ENCODE peak calls at places on chromosome 19, in five cellular contexts. One of them, this sample, is unnamed.

GRCh38 chr19:33434886-33435705 is 61.6 kb downstream of the CEBPG start:
- DNase-seq in ascending aorta: no peak
- DNase-seq in thoracic aorta: no peak
- DNase-seq in H1: no peak
- DNase-seq in right lobe of liver: no peak
- DNase-seq in this sample: peak; percentile 75

GRCh38 chr19:10544242-10544752 is 593 bp downstream of the ATG4D start:
- DNase-seq in ascending aorta: no peak
- DNase-seq in thoracic aorta: no peak
- DNase-seq in H1: no peak
- DNase-seq in right lobe of liver: peak; percentile 60
- DNase-seq in this sample: no peak

GRCh38 chr19:43425567-43426392 is 11.1 kb downstream of the TEX101 start:
- DNase-seq in ascending aorta: no peak
- DNase-seq in thoracic aorta: no peak
- DNase-seq in H1: no peak
- DNase-seq in right lobe of liver: peak; percentile 29
- DNase-seq in this sample: no peak

GRCh38 chr19:41425174-41426115 is 1.7 kb downstream of the B3GNT8 start:
- DNase-seq in ascending aorta: no peak
- DNase-seq in thoracic aorta: no peak
- DNase-seq in H1: no peak
- DNase-seq in right lobe of liver: no peak
- DNase-seq in this sample: no peak

GRCh38 chr19:38250821-38251563 is 5.2 kb downstream of the PPP1R14A start:
- DNase-seq in ascending aorta: peak; percentile 91
- DNase-seq in thoracic aorta: peak; percentile 61
- DNase-seq in H1: no peak
- DNase-seq in right lobe of liver: peak; percentile 41
- DNase-seq in this sample: no peak

GRCh38 chr19:44890366-44891015 is 563 bp upstream of the TOMM40 start:
- DNase-seq in ascending aorta: peak; percentile 100
- DNase-seq in thoracic aorta: peak; percentile 86
- DNase-seq in H1: peak; percentile 99
- DNase-seq in right lobe of liver: no peak
- DNase-seq in this sample: peak; percentile 97

GRCh38 chr19:24057144-24057543 is 29.8 kb upstream of the ZNF254 start:
- DNase-seq in ascending aorta: no peak
- DNase-seq in thoracic aorta: no peak
- DNase-seq in H1: no peak
- DNase-seq in right lobe of liver: no peak
- DNase-seq in this sample: no peak

GRCh38 chr19:19109601-19110000 is 28.7 kb downstream of the TMEM161A start:
- DNase-seq in ascending aorta: no peak
- DNase-seq in thoracic aorta: no peak
- DNase-seq in H1: no peak
- DNase-seq in right lobe of liver: no peak
- DNase-seq in this sample: no peak

GRCh38 chr19:38634757-38635482 is 12.5 kb upstream of the ACTN4 start:
- DNase-seq in ascending aorta: peak; percentile 85
- DNase-seq in thoracic aorta: no peak
- DNase-seq in H1: no peak
- DNase-seq in right lobe of liver: peak; percentile 73
- DNase-seq in this sample: peak; percentile 93

GRCh38 chr19:12727745-12728433 is 4.2 kb upstream of the TNPO2 start:
- DNase-seq in ascending aorta: no peak
- DNase-seq in thoracic aorta: no peak
- DNase-seq in H1: no peak
- DNase-seq in right lobe of liver: no peak
- DNase-seq in this sample: no peak

GRCh38 chr19:12733907-12734214 is 623 bp downstream of the TRIR start:
- DNase-seq in ascending aorta: no peak
- DNase-seq in thoracic aorta: no peak
- DNase-seq in H1: no peak
- DNase-seq in right lobe of liver: no peak
- DNase-seq in this sample: no peak

GRCh38 chr19:12730054-12730453 is 4.4 kb downstream of the TRIR start:
- DNase-seq in ascending aorta: no peak
- DNase-seq in thoracic aorta: no peak
- DNase-seq in H1: no peak
- DNase-seq in right lobe of liver: no peak
- DNase-seq in this sample: no peak

GRCh38 chr19:12733369-12733896 is 1.1 kb downstream of the TRIR start:
- DNase-seq in ascending aorta: no peak
- DNase-seq in thoracic aorta: no peak
- DNase-seq in H1: no peak
- DNase-seq in right lobe of liver: peak; percentile 70
- DNase-seq in this sample: no peak

GRCh38 chr19:12731337-12731736 is 3.1 kb downstream of the TRIR start:
- DNase-seq in ascending aorta: no peak
- DNase-seq in thoracic aorta: no peak
- DNase-seq in H1: no peak
- DNase-seq in right lobe of liver: no peak
- DNase-seq in this sample: no peak
- TF ChIP-seq CTCF in ascending aorta: no peak
- TF ChIP-seq CTCF in thoracic aorta: no peak
- TF ChIP-seq CTCF in H1: no peak
- TF ChIP-seq CTCF in right lobe of liver: no peak
- TF ChIP-seq CTCF in this sample: no peak

GRCh38 chr19:53883741-53884140 is 1.7 kb downstream of the PRKCG start:
- DNase-seq in ascending aorta: no peak
- DNase-seq in thoracic aorta: no peak
- DNase-seq in H1: no peak
- DNase-seq in right lobe of liver: no peak
- DNase-seq in this sample: no peak
- H3K27me3 ChIP-seq in ascending aorta: peaks cover 21% of the 10 kb centered on the region
- H3K27me3 ChIP-seq in thoracic aorta: peaks cover 7% of the 10 kb centered on the region
- H3K27me3 ChIP-seq in H1: no peaks in the 10 kb centered on the region
- H3K27me3 ChIP-seq in right lobe of liver: no peaks in the 10 kb centered on the region
- H3K27me3 ChIP-seq in this sample: peaks cover 74% of the 10 kb centered on the region

GRCh38 chr19:1469200-1469935 is 9.6 kb downstream of the C19orf25 start:
- DNase-seq in ascending aorta: no peak
- DNase-seq in thoracic aorta: no peak
- DNase-seq in H1: no peak
- DNase-seq in right lobe of liver: peak; percentile 25
- DNase-seq in this sample: no peak
- H3K4me1 ChIP-seq in ascending aorta: peaks cover 37% of the 10 kb centered on the region
- H3K4me1 ChIP-seq in thoracic aorta: peaks cover 57% of the 10 kb centered on the region
- H3K4me1 ChIP-seq in H1: no peaks in the 10 kb centered on the region
- H3K4me1 ChIP-seq in right lobe of liver: no peaks in the 10 kb centered on the region
- H3K4me1 ChIP-seq in this sample: peaks cover 78% of the 10 kb centered on the region

DNA sequence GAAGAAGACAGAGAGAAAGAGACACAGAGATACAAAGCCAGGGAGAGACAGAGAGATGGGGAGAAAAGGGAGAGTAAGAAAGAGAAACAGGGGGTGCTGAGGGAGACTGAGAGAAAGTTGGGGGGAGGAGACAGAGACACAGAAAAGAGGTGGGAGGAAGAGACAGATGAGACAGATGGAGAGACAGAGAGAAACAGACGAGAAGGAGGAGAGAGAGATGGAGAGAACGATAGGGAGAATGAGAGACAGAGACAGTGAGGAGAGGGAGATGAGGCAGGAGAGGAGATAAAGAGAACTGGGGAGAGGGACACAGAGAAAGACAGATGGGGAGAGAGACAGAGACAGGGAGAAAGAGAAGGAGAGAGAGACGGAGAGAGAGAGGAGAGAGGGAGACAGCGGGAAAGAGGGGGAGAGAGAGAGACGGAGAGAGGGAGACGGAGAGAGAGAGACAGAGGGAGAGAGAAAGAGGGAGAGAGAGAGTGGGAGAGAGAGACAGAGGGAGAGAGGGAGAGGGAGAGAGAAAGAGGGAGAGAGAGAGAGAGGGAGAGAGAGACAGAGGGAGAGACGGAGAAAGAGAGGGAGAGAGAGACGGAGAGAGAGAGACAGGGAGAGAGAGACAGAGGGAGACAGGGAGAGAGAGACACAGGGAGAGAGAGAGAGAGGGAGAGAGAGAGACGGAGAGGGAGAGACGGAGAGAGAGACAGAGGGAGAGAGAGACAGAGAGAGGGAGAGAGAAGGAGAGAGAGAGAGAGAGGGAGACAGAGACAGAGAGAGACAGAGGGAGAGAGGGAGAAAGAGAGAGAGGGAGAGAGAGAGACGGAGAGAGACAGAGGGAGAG is 12.6 kb downstream of the JOSD2 start:
- DNase-seq in ascending aorta: no peak
- DNase-seq in thoracic aorta: no peak
- DNase-seq in H1: no peak
- DNase-seq in right lobe of liver: no peak
- DNase-seq in this sample: no peak
- TF ChIP-seq CTCF in ascending aorta: no peak
- TF ChIP-seq CTCF in thoracic aorta: no peak
- TF ChIP-seq CTCF in H1: no peak
- TF ChIP-seq CTCF in right lobe of liver: no peak
- TF ChIP-seq CTCF in this sample: no peak

GRCh38 chr19:46639356-46640061 is 3.5 kb upstream of the GNG8 start:
- DNase-seq in ascending aorta: peak; percentile 81
- DNase-seq in thoracic aorta: no peak
- DNase-seq in H1: no peak
- DNase-seq in right lobe of liver: peak; percentile 51
- DNase-seq in this sample: peak; percentile 84
- H3K27me3 ChIP-seq in ascending aorta: no peaks in the 10 kb centered on the region
- H3K27me3 ChIP-seq in thoracic aorta: no peaks in the 10 kb centered on the region
- H3K27me3 ChIP-seq in H1: peaks cover 5% of the 10 kb centered on the region
- H3K27me3 ChIP-seq in right lobe of liver: no peaks in the 10 kb centered on the region
- H3K27me3 ChIP-seq in this sample: peaks cover 4% of the 10 kb centered on the region

GRCh38 chr19:5954293-5954692 is 23.6 kb downstream of the RANBP3 start:
- DNase-seq in ascending aorta: no peak
- DNase-seq in thoracic aorta: no peak
- DNase-seq in H1: no peak
- DNase-seq in right lobe of liver: no peak
- DNase-seq in this sample: no peak
- H3K4me1 ChIP-seq in ascending aorta: peaks cover 18% of the 10 kb centered on the region
- H3K4me1 ChIP-seq in thoracic aorta: peaks cover 75% of the 10 kb centered on the region
- H3K4me1 ChIP-seq in H1: peaks cover 39% of the 10 kb centered on the region
- H3K4me1 ChIP-seq in right lobe of liver: no peaks in the 10 kb centered on the region
- H3K4me1 ChIP-seq in this sample: peaks cover 86% of the 10 kb centered on the region

GRCh38 chr19:29520390-29520789 is 5.4 kb upstream of the VSTM2B start:
- DNase-seq in ascending aorta: no peak
- DNase-seq in thoracic aorta: no peak
- DNase-seq in H1: no peak
- DNase-seq in right lobe of liver: peak; percentile 5
- DNase-seq in this sample: no peak
- TF ChIP-seq CTCF in ascending aorta: no peak
- TF ChIP-seq CTCF in thoracic aorta: no peak
- TF ChIP-seq CTCF in H1: no peak
- TF ChIP-seq CTCF in right lobe of liver: no peak
- TF ChIP-seq CTCF in this sample: no peak

GRCh38 chr19:34600366-34600765 is 76.6 kb downstream of the SCGB2B2 start:
- DNase-seq in ascending aorta: no peak
- DNase-seq in thoracic aorta: no peak
- DNase-seq in H1: no peak
- DNase-seq in right lobe of liver: no peak
- DNase-seq in this sample: no peak
- H3K27me3 ChIP-seq in ascending aorta: no peaks in the 10 kb centered on the region
- H3K27me3 ChIP-seq in thoracic aorta: no peaks in the 10 kb centered on the region
- H3K27me3 ChIP-seq in H1: no peaks in the 10 kb centered on the region
- H3K27me3 ChIP-seq in right lobe of liver: no peaks in the 10 kb centered on the region
- H3K27me3 ChIP-seq in this sample: no peaks in the 10 kb centered on the region